ENCODE peak calls at places on chromosomes 12 and 14, in six cellular contexts. One of them, this sample, is unnamed.

GRCh38 chr12:57476162-57476992 is 3.3 kb downstream of the ARHGAP9 start:
- DNase-seq in endothelial cell: peak
- DNase-seq in kidney: peak
- DNase-seq in RWPE2: no peak
- DNase-seq in tibial nerve: no peak
- DNase-seq in thoracic aorta: no peak
- DNase-seq in this sample: no peak

GRCh38 chr14:36356862-36357261 is 36.4 kb upstream of the MBIP start:
- DNase-seq in tibial nerve: no peak
- DNase-seq in kidney: no peak
- DNase-seq in endothelial cell: no peak
- DNase-seq in RWPE2: no peak
- DNase-seq in thoracic aorta: no peak
- DNase-seq in this sample: no peak

GRCh38 chr12:94151577-94151976 is 3.2 kb downstream of the PLXNC1 start:
- DNase-seq in tibial nerve: no peak
- DNase-seq in thoracic aorta: no peak
- DNase-seq in endothelial cell: no peak
- DNase-seq in RWPE2: no peak
- DNase-seq in kidney: no peak
- DNase-seq in this sample: no peak

GRCh38 chr14:77832301-77832700 is 32.4 kb downstream of the ADCK1 start:
- DNase-seq in thoracic aorta: no peak
- DNase-seq in tibial nerve: no peak
- DNase-seq in kidney: no peak
- DNase-seq in RWPE2: no peak
- DNase-seq in endothelial cell: no peak
- DNase-seq in this sample: no peak

GRCh38 chr14:100341301-100342031 is 18.3 kb downstream of the SLC25A47 start:
- DNase-seq in kidney: peak
- DNase-seq in tibial nerve: no peak
- DNase-seq in thoracic aorta: peak
- DNase-seq in endothelial cell: no peak
- DNase-seq in RWPE2: no peak
- DNase-seq in this sample: peak

GRCh38 chr12:109169262-109169661 is 52.9 kb downstream of the ACACB start:
- DNase-seq in endothelial cell: no peak
- DNase-seq in kidney: no peak
- DNase-seq in RWPE2: no peak
- DNase-seq in tibial nerve: no peak
- DNase-seq in thoracic aorta: no peak
- DNase-seq in this sample: no peak

GRCh38 chr14:31505411-31505810 is 17.6 kb upstream of the GPR33 start:
- DNase-seq in endothelial cell: no peak
- DNase-seq in thoracic aorta: no peak
- DNase-seq in kidney: no peak
- DNase-seq in tibial nerve: no peak
- DNase-seq in RWPE2: no peak
- DNase-seq in this sample: no peak

GRCh38 chr12:117231750-117232149 is 41.5 kb upstream of the FBXO21 start:
- DNase-seq in tibial nerve: no peak
- DNase-seq in endothelial cell: no peak
- DNase-seq in RWPE2: no peak
- DNase-seq in kidney: no peak
- DNase-seq in thoracic aorta: no peak
- DNase-seq in this sample: no peak

GRCh38 chr12:106044773-106045172 is 94.0 kb downstream of the NUAK1 start:
- DNase-seq in thoracic aorta: no peak
- DNase-seq in tibial nerve: no peak
- DNase-seq in RWPE2: no peak
- DNase-seq in endothelial cell: no peak
- DNase-seq in kidney: no peak
- DNase-seq in this sample: no peak

GRCh38 chr14:87944987-87945604 is 47.9 kb downstream of the GALC start:
- DNase-seq in kidney: no peak
- DNase-seq in thoracic aorta: no peak
- DNase-seq in endothelial cell: no peak
- DNase-seq in tibial nerve: no peak
- DNase-seq in RWPE2: no peak
- DNase-seq in this sample: no peak

GRCh38 chr12:98355322-98355721 is 160.1 kb upstream of the TMPO start:
- DNase-seq in thoracic aorta: no peak
- DNase-seq in RWPE2: no peak
- DNase-seq in tibial nerve: no peak
- DNase-seq in kidney: no peak
- DNase-seq in endothelial cell: no peak
- DNase-seq in this sample: no peak

GRCh38 chr12:107042801-107043200 is 50.5 kb downstream of the CRY1 start:
- DNase-seq in tibial nerve: no peak
- DNase-seq in endothelial cell: no peak
- DNase-seq in RWPE2: no peak
- DNase-seq in thoracic aorta: no peak
- DNase-seq in kidney: no peak
- DNase-seq in this sample: no peak

GRCh38 chr12:45269407-45269741 is 53.5 kb downstream of the ANO6 start:
- DNase-seq in endothelial cell: no peak
- DNase-seq in tibial nerve: no peak
- DNase-seq in kidney: no peak
- DNase-seq in RWPE2: no peak
- DNase-seq in thoracic aorta: no peak
- DNase-seq in this sample: no peak

GRCh38 chr12:23771230-23771949 is 178.1 kb downstream of the SOX5 start:
- DNase-seq in endothelial cell: no peak
- DNase-seq in thoracic aorta: peak
- DNase-seq in tibial nerve: peak
- DNase-seq in kidney: no peak
- DNase-seq in RWPE2: no peak
- DNase-seq in this sample: no peak

GRCh38 chr14:78341827-78342389 is 171.7 kb downstream of the NRXN3 start:
- DNase-seq in tibial nerve: no peak
- DNase-seq in kidney: no peak
- DNase-seq in thoracic aorta: no peak
- DNase-seq in RWPE2: no peak
- DNase-seq in endothelial cell: no peak
- DNase-seq in this sample: no peak

GRCh38 chr12:54005853-54006699 is 2.7 kb upstream of the HOXC8 start:
- DNase-seq in thoracic aorta: peak
- DNase-seq in kidney: peak
- DNase-seq in endothelial cell: peak
- DNase-seq in tibial nerve: peak
- DNase-seq in RWPE2: no peak
- DNase-seq in this sample: peak

GRCh38 chr12:81075539-81075938 is 2.3 kb upstream of the ACSS3 start:
- DNase-seq in kidney: no peak
- DNase-seq in endothelial cell: no peak
- DNase-seq in RWPE2: no peak
- DNase-seq in thoracic aorta: no peak
- DNase-seq in tibial nerve: no peak
- DNase-seq in this sample: no peak

DNA sequence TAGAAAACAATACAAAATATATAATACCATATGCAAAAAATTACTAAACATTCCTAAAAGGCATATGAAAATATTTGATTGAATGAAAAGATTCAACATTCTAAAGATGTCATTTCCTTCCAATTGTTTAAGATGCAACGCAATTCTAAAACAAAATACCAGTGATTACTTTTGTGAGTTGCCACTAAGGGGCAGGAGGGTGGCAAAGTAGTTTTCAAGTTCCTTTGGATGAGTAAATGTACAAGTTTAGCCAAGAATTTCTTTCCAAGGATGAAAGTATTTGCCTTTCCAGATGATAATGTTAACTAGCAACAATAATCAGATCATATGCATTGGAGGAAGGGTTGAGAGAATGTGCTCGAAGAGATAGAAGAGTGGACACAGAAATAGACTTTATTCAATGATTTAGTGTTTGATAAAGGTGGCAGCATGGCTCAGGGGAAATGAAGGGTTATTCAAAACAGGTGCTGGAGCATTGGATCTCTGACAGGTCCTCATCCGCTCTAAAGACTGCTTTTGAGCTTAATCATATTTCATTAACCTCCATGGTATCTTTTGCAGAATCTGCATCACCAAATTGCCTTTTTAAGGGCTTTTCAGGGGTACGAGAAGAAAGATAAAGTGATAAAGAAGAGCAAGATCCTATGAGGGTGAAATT is 678.5 kb upstream of the TBX3 start:
- DNase-seq in thoracic aorta: no peak
- DNase-seq in kidney: no peak
- DNase-seq in tibial nerve: no peak
- DNase-seq in RWPE2: no peak
- DNase-seq in endothelial cell: no peak
- DNase-seq in this sample: no peak
- TF ChIP-seq CTCF in thoracic aorta: no peak
- TF ChIP-seq CTCF in kidney: no peak
- TF ChIP-seq CTCF in tibial nerve: no peak
- TF ChIP-seq CTCF in RWPE2: peak
- TF ChIP-seq CTCF in endothelial cell: no peak
- TF ChIP-seq CTCF in this sample: no peak

GRCh38 chr12:42332301-42332894 is 6.4 kb downstream of the PPHLN1 start:
- DNase-seq in RWPE2: no peak
- DNase-seq in endothelial cell: peak
- DNase-seq in thoracic aorta: no peak
- DNase-seq in tibial nerve: no peak
- DNase-seq in kidney: no peak
- DNase-seq in this sample: no peak
- TF ChIP-seq CTCF in RWPE2: peak
- TF ChIP-seq CTCF in endothelial cell: peak
- TF ChIP-seq CTCF in thoracic aorta: peak
- TF ChIP-seq CTCF in tibial nerve: peak
- TF ChIP-seq CTCF in kidney: peak
- TF ChIP-seq CTCF in this sample: no peak

DNA sequence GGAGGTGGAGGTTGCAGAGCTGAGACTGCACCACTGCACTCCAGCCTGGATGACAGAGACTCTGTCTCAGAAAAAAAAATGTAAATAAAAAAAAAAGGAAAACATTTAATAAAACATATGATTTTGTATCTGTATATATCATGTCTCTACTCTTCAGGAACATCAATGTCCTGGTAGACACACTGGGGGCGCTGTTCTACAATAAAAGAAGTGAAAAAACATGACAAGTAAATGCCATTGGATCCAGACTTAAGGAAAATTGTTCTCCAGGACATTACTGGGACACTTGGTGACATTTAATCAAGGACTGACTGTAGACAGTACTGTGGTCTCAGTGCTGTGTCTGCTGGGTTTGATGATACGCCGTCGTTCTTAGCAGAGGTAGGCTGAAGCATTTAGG is 15.5 kb upstream of the KLC1 start:
- DNase-seq in RWPE2: no peak
- DNase-seq in endothelial cell: no peak
- DNase-seq in kidney: no peak
- DNase-seq in thoracic aorta: no peak
- DNase-seq in tibial nerve: no peak
- DNase-seq in this sample: no peak
- TF ChIP-seq CTCF in RWPE2: peak
- TF ChIP-seq CTCF in endothelial cell: no peak
- TF ChIP-seq CTCF in kidney: peak
- TF ChIP-seq CTCF in thoracic aorta: no peak
- TF ChIP-seq CTCF in tibial nerve: no peak
- TF ChIP-seq CTCF in this sample: no peak

GRCh38 chr14:50055461-50056228 is 60.7 kb downstream of the VCPKMT start:
- DNase-seq in endothelial cell: no peak
- DNase-seq in kidney: peak
- DNase-seq in RWPE2: peak
- DNase-seq in thoracic aorta: no peak
- DNase-seq in tibial nerve: no peak
- DNase-seq in this sample: no peak
- TF ChIP-seq CTCF in endothelial cell: no peak
- TF ChIP-seq CTCF in kidney: no peak
- TF ChIP-seq CTCF in RWPE2: peak
- TF ChIP-seq CTCF in thoracic aorta: no peak
- TF ChIP-seq CTCF in tibial nerve: no peak
- TF ChIP-seq CTCF in this sample: no peak

GRCh38 chr12:8680533-8680932 is 17.3 kb upstream of the RIMKLB start:
- DNase-seq in endothelial cell: no peak
- DNase-seq in RWPE2: no peak
- DNase-seq in thoracic aorta: no peak
- DNase-seq in kidney: no peak
- DNase-seq in tibial nerve: no peak
- DNase-seq in this sample: no peak
- TF ChIP-seq CTCF in endothelial cell: no peak
- TF ChIP-seq CTCF in RWPE2: no peak
- TF ChIP-seq CTCF in thoracic aorta: no peak
- TF ChIP-seq CTCF in kidney: no peak
- TF ChIP-seq CTCF in tibial nerve: peak
- TF ChIP-seq CTCF in this sample: no peak

GRCh38 chr14:24817638-24818053 is 183.7 kb upstream of the GZMB start:
- DNase-seq in tibial nerve: no peak
- DNase-seq in kidney: no peak
- DNase-seq in endothelial cell: peak
- DNase-seq in thoracic aorta: no peak
- DNase-seq in RWPE2: no peak
- DNase-seq in this sample: no peak
- TF ChIP-seq CTCF in tibial nerve: peak
- TF ChIP-seq CTCF in kidney: no peak
- TF ChIP-seq CTCF in endothelial cell: no peak
- TF ChIP-seq CTCF in thoracic aorta: no peak
- TF ChIP-seq CTCF in RWPE2: no peak
- TF ChIP-seq CTCF in this sample: no peak

DNA sequence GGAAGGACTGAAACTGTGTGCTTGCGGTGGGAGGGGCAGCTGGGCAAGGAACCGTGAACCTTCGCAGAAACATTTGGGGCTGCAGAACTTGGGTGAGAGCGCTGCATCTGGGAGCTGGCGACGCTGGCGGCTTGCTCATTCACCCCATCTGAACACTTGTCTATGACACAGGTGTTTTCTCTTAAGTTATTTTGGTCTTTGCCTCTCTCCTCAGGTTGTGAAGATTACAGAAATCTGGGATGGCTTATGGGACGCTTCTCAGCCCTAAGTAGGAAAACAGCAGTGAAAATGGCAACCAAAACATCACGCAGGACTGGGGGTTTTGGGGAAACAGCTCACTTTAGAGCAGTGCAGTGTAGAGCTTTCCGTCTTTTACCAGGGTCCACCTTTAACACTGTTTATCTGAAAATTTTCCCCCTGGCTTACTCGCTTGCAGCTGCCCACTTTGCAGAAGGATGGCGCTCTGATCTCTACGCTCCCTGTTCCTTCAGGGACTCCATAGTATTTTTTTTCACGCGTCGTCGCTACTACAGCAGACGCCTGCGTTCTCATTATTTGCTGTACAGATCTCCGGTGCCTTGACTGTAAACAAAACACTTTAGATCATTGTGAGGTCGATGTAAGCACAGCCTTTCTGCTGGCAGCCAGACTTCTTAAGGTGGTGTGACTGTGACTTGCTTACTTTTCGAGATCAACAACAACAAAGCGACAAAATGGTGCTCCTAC is 2.7 kb upstream of the CDKN1B start:
- DNase-seq in tibial nerve: no peak
- DNase-seq in RWPE2: no peak
- DNase-seq in thoracic aorta: no peak
- DNase-seq in kidney: peak
- DNase-seq in endothelial cell: peak
- DNase-seq in this sample: no peak
- TF ChIP-seq CTCF in tibial nerve: peak
- TF ChIP-seq CTCF in RWPE2: no peak
- TF ChIP-seq CTCF in thoracic aorta: no peak
- TF ChIP-seq CTCF in kidney: no peak
- TF ChIP-seq CTCF in endothelial cell: no peak
- TF ChIP-seq CTCF in this sample: no peak